ENCODE peak calls at places on chromosomes 2 and 18, in six cellular contexts. I is K562, Z is GM12891, R is H1, L is GM12878, D is HepG2. W is an unnamed sample.
A peak's percentile ranks its signal among the peaks of the same experiment; 100 is the strongest.

GRCh38 chr2:109475531-109476210 is 138.1 kb downstream of the SEPTIN10 start:
- DNase-seq in D (no peak), L (no peak), Z (no peak), I (no peak), R (no peak), W (no peak)

GRCh38 chr2:10301946-10302478 is 692 bp upstream of the HPCAL1 start:
- DNase-seq in D (peak; percentile 71), R (no peak), L (no peak), Z (no peak), I (no peak), W (no peak)

GRCh38 chr2:68052717-68053422 is 9.9 kb downstream of the C1D start:
- DNase-seq in Z (no peak), I (no peak), D (no peak), L (no peak), R (no peak), W (no peak)

GRCh38 chr2:211867845-211868361 is 670.7 kb downstream of the ERBB4 start:
- DNase-seq in D (no peak), Z (peak; percentile 9), R (no peak), L (no peak), I (no peak), W (no peak)

GRCh38 chr2:64666810-64667438 is 13.2 kb upstream of the SERTAD2 start:
- DNase-seq in I (no peak), D (peak; percentile 76), L (no peak), Z (no peak), R (no peak), W (no peak)

GRCh38 chr18:12691021-12691420 is 11.5 kb downstream of the CEP76 start:
- DNase-seq in I (no peak), R (no peak), D (no peak), L (no peak), Z (no peak), W (no peak)

GRCh38 chr2:25664531-25665307 is 8.7 kb downstream of the DTNB start:
- DNase-seq in D (peak; percentile 79), Z (no peak), I (peak; percentile 80), R (peak; percentile 43), L (no peak), W (peak; percentile 19)

GRCh38 chr2:190858817-190859216 is 21.8 kb upstream of the GLS start:
- DNase-seq in Z (no peak), I (no peak), D (peak; percentile 55), L (no peak), R (no peak), W (no peak)

GRCh38 chr2:138503087-138503442 is 1.5 kb downstream of the SPOPL start:
- DNase-seq in D (no peak), Z (no peak), R (no peak), I (no peak), L (no peak), W (no peak)

GRCh38 chr2:174957049-174957448 is 48.1 kb downstream of the CHN1 start:
- DNase-seq in I (no peak), D (no peak), R (no peak), L (no peak), Z (no peak), W (no peak)

GRCh38 chr2:46298522-46299351 is 1.5 kb downstream of the EPAS1 start:
- DNase-seq in D (no peak), R (no peak), Z (peak; percentile 43), L (no peak), I (peak; percentile 59), W (peak; percentile 42)

GRCh38 chr2:26772064-26773001 is 8.2 kb downstream of the SLC35F6 start:
- DNase-seq in D (peak; percentile 83), I (peak; percentile 76), R (no peak), L (no peak), Z (no peak), W (no peak)

GRCh38 chr2:39118786-39119499 is 1.9 kb downstream of the SOS1 start:
- DNase-seq in Z (no peak), I (no peak), L (no peak), D (no peak), R (no peak), W (no peak)

GRCh38 chr2:108975613-108976435 is 13.2 kb downstream of the EDAR start:
- DNase-seq in L (no peak), D (no peak), Z (no peak), I (no peak), R (no peak), W (no peak)

GRCh38 chr18:49880656-49881055 is 67.3 kb upstream of the ACAA2 start:
- DNase-seq in R (no peak), L (no peak), I (peak; percentile 47), D (no peak), Z (no peak), W (no peak)

DNA sequence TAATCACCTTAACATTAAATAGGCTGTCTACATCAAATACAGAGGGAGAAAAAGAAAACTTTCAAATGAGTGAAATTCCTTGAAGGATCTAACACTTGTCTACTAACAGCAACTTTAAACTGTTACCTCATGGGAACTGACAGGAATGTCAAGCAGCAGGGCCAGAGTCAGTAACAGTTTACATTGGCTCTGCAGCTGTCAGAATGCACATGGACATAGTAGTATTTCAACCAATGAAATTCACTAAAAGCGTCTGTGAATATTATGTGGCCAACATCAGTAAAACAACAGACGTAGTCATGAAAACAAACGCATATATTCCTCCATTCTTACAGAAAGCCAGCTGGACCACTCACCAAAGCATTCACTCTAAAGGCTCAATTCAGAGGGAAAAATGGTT is 79.3 kb upstream of the RNU4ATAC start:
- DNase-seq in D (no peak), I (no peak), R (no peak), Z (no peak), L (no peak), W (no peak)
- TF ChIP-seq TAF1 in D (no peak), I (no peak), R (no peak), Z (no peak), L (no peak), W (no peak)

GRCh38 chr2:207532676-207533075 is 2.9 kb downstream of the CREB1 start:
- DNase-seq in L (no peak), I (no peak), R (no peak), D (no peak), Z (no peak), W (no peak)

GRCh38 chr2:207531024-207531411 is 1.3 kb downstream of the CREB1 start:
- DNase-seq in R (no peak), L (no peak), I (no peak), Z (no peak), D (no peak), W (no peak)

GRCh38 chr2:207528980-207529329 is 807 bp upstream of the CREB1 start:
- DNase-seq in I (peak; percentile 40), L (no peak), D (peak; percentile 25), Z (peak; percentile 10), R (no peak), W (no peak)

GRCh38 chr2:207530160-207531023 is 630 bp downstream of the CREB1 start:
- DNase-seq in D (peak; percentile 30), I (peak; percentile 51), R (no peak), Z (peak; percentile 15), L (no peak), W (peak; percentile 20)

DNA sequence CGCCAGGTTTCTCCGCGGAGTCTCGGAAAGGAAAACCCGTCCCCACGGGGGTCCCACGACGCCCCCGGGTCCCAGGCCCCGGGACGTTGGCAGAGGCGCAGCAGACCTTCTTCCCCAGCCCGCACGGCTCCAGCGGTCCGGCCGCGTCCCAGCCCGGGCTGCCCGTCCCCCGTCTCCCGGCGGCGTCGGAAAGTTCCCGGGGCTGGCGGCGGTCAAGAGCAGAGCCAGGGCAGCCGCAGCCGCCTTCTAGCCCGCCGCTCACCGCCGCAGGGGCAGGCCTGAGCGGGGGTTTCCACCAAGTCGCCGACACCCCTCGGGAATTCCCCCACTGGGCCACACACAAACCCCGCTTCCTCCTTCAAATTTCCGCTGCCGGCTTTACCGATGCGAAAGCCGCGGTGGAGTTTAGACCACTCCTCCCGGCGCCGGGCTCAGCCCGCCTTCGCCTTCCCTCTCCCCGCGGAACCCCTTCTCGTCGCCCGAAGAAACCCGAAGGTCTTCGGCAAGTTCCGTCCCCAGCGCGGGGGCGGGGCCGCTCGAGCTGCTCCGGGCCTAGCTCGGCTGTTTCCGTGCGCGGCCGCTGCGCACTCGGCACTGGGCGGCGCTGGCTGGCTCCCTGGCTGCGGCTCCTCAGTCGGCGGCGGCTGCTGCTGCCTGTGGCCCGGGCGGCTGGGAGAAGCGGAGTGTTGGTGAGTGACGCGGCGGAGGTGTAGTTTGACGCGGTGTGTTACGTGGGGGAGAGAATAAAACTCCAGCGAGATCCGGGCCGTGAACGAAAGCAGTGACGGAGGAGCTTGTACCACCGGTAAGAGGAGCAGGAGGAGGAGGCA is at the start of gene CREB1:
- DNase-seq in R (peak; percentile 91), I (peak; percentile 95), Z (peak; percentile 86), L (peak; percentile 93), D (peak; percentile 94), W (peak; percentile 82)
- TF ChIP-seq POLR2A in R (peak; percentile 77), I (peak; percentile 92), Z (no peak), L (peak; percentile 94), D (peak; percentile 90), W (peak; percentile 74)

GRCh38 chr2:206971805-206972204 is 32.5 kb downstream of the CPO start:
- DNase-seq in I (no peak), L (no peak), D (no peak), R (no peak), Z (no peak), W (no peak)
- TF ChIP-seq TAF1 in I (no peak), L (no peak), D (no peak), R (no peak), Z (no peak), W (no peak)

DNA sequence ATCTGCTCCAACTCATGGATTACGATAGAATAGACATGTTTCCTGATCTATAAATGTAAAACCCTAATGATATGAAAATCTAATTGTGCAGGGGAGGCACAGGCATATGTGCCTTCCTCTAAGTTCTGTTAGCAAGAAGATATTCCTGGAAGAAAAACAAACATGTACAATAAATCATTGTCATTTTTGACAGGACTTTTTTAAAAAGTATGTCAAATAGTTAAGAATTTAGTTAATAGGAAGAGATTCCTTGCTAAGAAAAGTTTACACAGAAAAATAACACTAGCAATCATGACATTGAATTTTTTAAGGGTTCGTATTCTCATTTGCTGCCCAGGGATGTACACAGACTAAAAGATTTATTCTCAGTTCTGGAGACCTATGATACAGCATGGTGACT is 15.3 kb upstream of the CREB1 start:
- DNase-seq in L (no peak), Z (no peak), R (no peak), I (no peak), D (no peak), W (no peak)
- TF ChIP-seq POLR2A in L (no peak), Z (no peak), R (no peak), I (no peak), D (no peak), W (no peak)

GRCh38 chr2:2688231-2688630 is 357.2 kb upstream of the MYT1L start:
- DNase-seq in R (no peak), D (no peak), L (no peak), I (no peak), Z (no peak), W (no peak)

GRCh38 chr2:2683581-2683980 is 352.5 kb upstream of the MYT1L start:
- DNase-seq in I (no peak), D (no peak), L (no peak), Z (no peak), R (no peak), W (no peak)

GRCh38 chr2:2687745-2688144 is 356.7 kb upstream of the MYT1L start:
- DNase-seq in D (no peak), Z (no peak), L (no peak), R (no peak), I (no peak), W (no peak)

GRCh38 chr2:2689313-2689712 is 358.2 kb upstream of the MYT1L start:
- DNase-seq in R (no peak), L (no peak), I (no peak), Z (no peak), D (no peak), W (no peak)

GRCh38 chr2:2686228-2686627 is 355.2 kb upstream of the MYT1L start:
- DNase-seq in L (no peak), D (no peak), Z (no peak), I (no peak), R (no peak), W (no peak)
- TF ChIP-seq TAF1 in L (no peak), D (no peak), Z (no peak), I (no peak), R (no peak), W (no peak)

GRCh38 chr2:42053791-42054656 is 6.2 kb downstream of the PKDCC start:
- DNase-seq in D (peak; percentile 55), L (no peak), R (no peak), I (no peak), Z (no peak), W (no peak)
- TF ChIP-seq POLR2A in D (no peak), L (no peak), R (no peak), I (no peak), Z (no peak), W (no peak)

W was measured in GM12892.